ENCODE peak calls at places on chromosomes 7 and 10, in nine cellular contexts. Y is NCI-H2081; G is NCI-H345; D is pancreas; L is activated T-helper 1 cell treated with anti-CD3 and anti-CD28 coated beads, Interleukin-2, amount 50 U/mL, for 16 hours; V is fibroblast of mammary gland; B is mucosa of descending colon; O is activated naive CD4-positive, alpha-beta T cell treated with anti-CD3 and anti-CD28 coated beads for 36 hours; M is left ventricle myocardium inferior. R is an unnamed sample.

GRCh38 chr7:1858435-1859265 is 188.6 kb downstream of the ELFN1 start:
- DNase-seq in L (no peak), V (no peak), B (no peak), G (no peak), Y (no peak), O (no peak), M (no peak), D (no peak), R (no peak)

GRCh38 chr7:154804449-154804848 is 198.5 kb downstream of the PAXIP1 start:
- DNase-seq in V (no peak), D (no peak), L (no peak), B (no peak), O (no peak), M (no peak), G (no peak), Y (no peak), R (no peak)

GRCh38 chr7:125396466-125397151 is 467.0 kb upstream of the POT1 start:
- DNase-seq in M (no peak), B (no peak), V (no peak), L (no peak), D (no peak), O (no peak), Y (no peak), G (no peak), R (no peak)

GRCh38 chr10:78277734-78278404 is 244.2 kb downstream of the RPS24 start:
- DNase-seq in V (peak), O (no peak), G (no peak), D (no peak), M (peak), L (no peak), B (no peak), Y (no peak), R (peak)

GRCh38 chr10:3527144-3527543 is 257.9 kb downstream of the KLF6 start:
- DNase-seq in M (no peak), L (no peak), B (no peak), D (no peak), G (no peak), Y (no peak), O (no peak), V (peak), R (no peak)

GRCh38 chr7:28347964-28348363 is 64.4 kb upstream of the CREB5 start:
- DNase-seq in Y (no peak), G (no peak), O (no peak), B (no peak), M (no peak), D (no peak), L (no peak), V (peak), R (no peak)

GRCh38 chr7:157458254-157458633 is 121.4 kb downstream of the DNAJB6 start:
- DNase-seq in G (no peak), M (no peak), V (no peak), B (no peak), D (no peak), Y (no peak), L (no peak), O (no peak), R (no peak)

GRCh38 chr7:91397612-91398011 is 133.4 kb downstream of the FZD1 start:
- DNase-seq in L (no peak), Y (peak), G (peak), M (no peak), O (no peak), V (no peak), D (no peak), B (no peak), R (no peak)

GRCh38 chr7:87934699-87935372 is 785 bp downstream of the ADAM22 start:
- DNase-seq in G (peak), B (peak), V (peak), Y (peak), O (peak), L (no peak), D (no peak), M (no peak), R (no peak)

GRCh38 chr10:91691981-91692380 is 59.1 kb upstream of the PPP1R3C start:
- DNase-seq in B (no peak), O (no peak), L (no peak), V (no peak), Y (no peak), G (no peak), D (no peak), M (no peak), R (no peak)

GRCh38 chr7:6520163-6520981 is 30.9 kb downstream of the GRID2IP start:
- DNase-seq in V (no peak), L (no peak), Y (no peak), B (no peak), O (no peak), G (no peak), D (no peak), M (no peak), R (no peak)

GRCh38 chr10:74371696-74372095 is 220.7 kb downstream of the ADK start:
- DNase-seq in B (no peak), G (no peak), D (no peak), M (no peak), V (peak), Y (no peak), O (no peak), L (no peak), R (no peak)

GRCh38 chr10:101230185-101230917 is 1.1 kb upstream of the LBX1 start:
- DNase-seq in G (no peak), M (no peak), O (no peak), L (no peak), B (no peak), V (no peak), Y (no peak), D (no peak), R (no peak)

GRCh38 chr7:106284516-106285050 is at the start of gene NAMPT:
- DNase-seq in D (no peak), M (peak), L (peak), G (peak), V (no peak), Y (peak), O (no peak), B (peak), R (peak)

GRCh38 chr7:24319209-24319608 is 35.2 kb downstream of the NPY start:
- DNase-seq in M (no peak), B (no peak), V (no peak), L (no peak), D (no peak), G (no peak), Y (no peak), O (no peak), R (no peak)

GRCh38 chr10:77163670-77164348 is 473.8 kb downstream of the KCNMA1 start:
- DNase-seq in G (no peak), B (peak), L (no peak), O (no peak), V (peak), Y (no peak), D (no peak), M (no peak), R (peak)

GRCh38 chr7:44465490-44465889 is 25.0 kb downstream of the NUDCD3 start:
- DNase-seq in G (no peak), L (no peak), Y (no peak), D (no peak), M (no peak), B (no peak), V (no peak), O (no peak), R (no peak)

GRCh38 chr10:70193391-70193844 is 23.1 kb upstream of the SAR1A start:
- DNase-seq in B (no peak), Y (no peak), L (no peak), V (peak), D (no peak), M (no peak), O (no peak), G (no peak), R (no peak)

GRCh38 chr10:102555781-102556328 is 52.1 kb downstream of the SUFU start:
- DNase-seq in G (no peak), M (no peak), Y (no peak), L (no peak), D (no peak), O (no peak), V (peak), B (no peak), R (no peak)

GRCh38 chr10:31071232-31071999 is 39.8 kb upstream of the ZNF438 start:
- DNase-seq in Y (no peak), D (no peak), B (no peak), O (no peak), V (peak), L (no peak), M (no peak), G (no peak), R (no peak)

GRCh38 chr10:33565231-33565630 is 230.8 kb upstream of the NRP1 start:
- DNase-seq in D (no peak), V (no peak), Y (no peak), M (no peak), B (no peak), L (no peak), O (no peak), G (no peak), R (no peak)

GRCh38 chr10:103890194-103890658 is 27.8 kb downstream of the STN1 start:
- DNase-seq in Y (no peak), G (no peak), B (peak), M (peak), V (peak), O (no peak), D (peak), L (no peak), R (no peak)

GRCh38 chr7:121339082-121339481 is 10.3 kb downstream of the WNT16 start:
- DNase-seq in O (no peak), D (no peak), B (no peak), L (no peak), G (no peak), Y (no peak), V (no peak), M (no peak), R (no peak)

GRCh38 chr7:75989084-75989725 is 5.2 kb downstream of the TMEM120A start:
- DNase-seq in D (peak), Y (no peak), O (no peak), V (no peak), G (no peak), M (peak), B (no peak), L (no peak), R (no peak)

GRCh38 chr10:103637855-103638561 is 144.5 kb downstream of the NEURL1 start:
- DNase-seq in G (no peak), Y (no peak), O (no peak), V (peak), M (peak), L (no peak), B (no peak), D (peak), R (peak)

GRCh38 chr7:108335264-108335918 is 120.8 kb downstream of the NRCAM start:
- DNase-seq in Y (peak), O (no peak), M (no peak), V (no peak), B (peak), L (no peak), G (peak), D (no peak), R (no peak)

GRCh38 chr7:120033114-120033513 is 239.9 kb upstream of the KCND2 start:
- DNase-seq in D (no peak), V (no peak), O (no peak), Y (no peak), G (no peak), B (no peak), M (no peak), L (no peak), R (no peak)

GRCh38 chr7:90889644-90890043 is 293.5 kb downstream of the CDK14 start:
- DNase-seq in V (no peak), D (no peak), O (no peak), M (no peak), B (no peak), G (no peak), L (no peak), Y (no peak), R (no peak)

GRCh38 chr10:44974082-44974627 is 4.5 kb downstream of the DEPP1 start:
- DNase-seq in G (no peak), L (no peak), D (peak), Y (no peak), B (no peak), O (no peak), V (no peak), M (no peak), R (no peak)

GRCh38 chr7:139762886-139763285 is 14.9 kb downstream of the HIPK2 start:
- DNase-seq in M (no peak), Y (no peak), L (no peak), V (peak), D (no peak), G (no peak), B (no peak), O (no peak), R (no peak)

GRCh38 chr10:89553064-89553734 is 17.8 kb upstream of the SLC16A12 start:
- DNase-seq in B (no peak), O (no peak), V (peak), D (no peak), Y (no peak), G (no peak), M (no peak), L (no peak), R (no peak)

GRCh38 chr7:155593455-155594162 is 47.2 kb upstream of the CNPY1 start:
- DNase-seq in O (no peak), V (no peak), M (no peak), Y (no peak), G (no peak), L (no peak), D (no peak), B (no peak), R (no peak)

GRCh38 chr7:1940863-1941262 is 270.8 kb downstream of the ELFN1 start:
- DNase-seq in L (no peak), G (no peak), B (peak), D (no peak), O (no peak), V (no peak), Y (no peak), M (peak), R (no peak)

GRCh38 chr10:44801383-44802327 is 109.5 kb upstream of the TMEM72 start:
- DNase-seq in G (peak), O (no peak), D (peak), M (peak), L (no peak), V (peak), Y (peak), B (peak), R (peak)

GRCh38 chr10:132152896-132153580 is 33.7 kb upstream of the DPYSL4 start:
- DNase-seq in Y (no peak), D (no peak), M (no peak), O (no peak), V (no peak), B (no peak), L (no peak), G (no peak), R (no peak)

GRCh38 chr10:31554556-31554955 is 235.5 kb downstream of the ZEB1 start:
- DNase-seq in Y (no peak), B (no peak), L (no peak), G (no peak), V (peak), D (no peak), M (no peak), O (no peak), R (no peak)

GRCh38 chr10:25682203-25682950 is 251.7 kb upstream of the MYO3A start:
- DNase-seq in G (no peak), Y (peak), L (no peak), O (no peak), D (no peak), V (peak), M (no peak), B (peak), R (no peak)

GRCh38 chr10:84270708-84271107 is 25.9 kb downstream of the RGR start:
- DNase-seq in L (no peak), B (no peak), V (no peak), O (no peak), Y (no peak), G (peak), M (no peak), D (no peak), R (no peak)

R was measured in thoracic aorta.